ENCODE peak calls at places on chromosomes 6 and 20, in four cellular contexts. One of them, this sample, is unnamed. For H3K4me1, the result is how much of the 10 kb centered on the place peaks cover.

GRCh38 chr6:76681781-76682180 is 609.3 kb upstream of the IMPG1 start:
- DNase-seq in neural progenitor cell: no peak
- DNase-seq in vagina: no peak
- DNase-seq in uterus: no peak
- DNase-seq in this sample: no peak

GRCh38 chr6:111069722-111070406 is 17.4 kb upstream of the SLC16A10 start:
- DNase-seq in neural progenitor cell: no peak
- DNase-seq in vagina: no peak
- DNase-seq in uterus: no peak
- DNase-seq in this sample: no peak

GRCh38 chr6:6851059-6851658 is 256.6 kb upstream of the RREB1 start:
- DNase-seq in neural progenitor cell: no peak
- DNase-seq in vagina: no peak
- DNase-seq in uterus: no peak
- DNase-seq in this sample: peak

GRCh38 chr6:152195896-152196295 is 388.4 kb downstream of the ESR1 start:
- DNase-seq in neural progenitor cell: no peak
- DNase-seq in vagina: no peak
- DNase-seq in uterus: no peak
- DNase-seq in this sample: no peak

GRCh38 chr6:138115877-138116660 is 8.8 kb upstream of the PERP start:
- DNase-seq in neural progenitor cell: peak
- DNase-seq in vagina: no peak
- DNase-seq in uterus: peak
- DNase-seq in this sample: peak

GRCh38 chr6:70398783-70399730 is 14.3 kb upstream of the FAM135A start:
- DNase-seq in neural progenitor cell: no peak
- DNase-seq in vagina: no peak
- DNase-seq in uterus: no peak
- DNase-seq in this sample: no peak

GRCh38 chr6:118748311-118749062 is 97.1 kb upstream of the CEP85L start:
- DNase-seq in neural progenitor cell: peak
- DNase-seq in vagina: peak
- DNase-seq in uterus: no peak
- DNase-seq in this sample: no peak

GRCh38 chr6:46221221-46221793 is 50.5 kb upstream of the ENPP5 start:
- DNase-seq in neural progenitor cell: peak
- DNase-seq in vagina: no peak
- DNase-seq in uterus: no peak
- DNase-seq in this sample: no peak

GRCh38 chr6:158414900-158415299 is 102.6 kb downstream of the TULP4 start:
- DNase-seq in neural progenitor cell: no peak
- DNase-seq in vagina: no peak
- DNase-seq in uterus: no peak
- DNase-seq in this sample: no peak

GRCh38 chr20:10654630-10655029 is 19.2 kb downstream of the JAG1 start:
- DNase-seq in neural progenitor cell: peak
- DNase-seq in vagina: no peak
- DNase-seq in uterus: no peak
- DNase-seq in this sample: no peak

GRCh38 chr6:89711801-89712200 is 73.3 kb upstream of the LYRM2 start:
- DNase-seq in neural progenitor cell: no peak
- DNase-seq in vagina: no peak
- DNase-seq in uterus: no peak
- DNase-seq in this sample: no peak

GRCh38 chr20:1894951-1895673 is at the start of gene SIRPA:
- DNase-seq in neural progenitor cell: peak
- DNase-seq in vagina: no peak
- DNase-seq in uterus: peak
- DNase-seq in this sample: peak

GRCh38 chr20:10985536-10985935 is 311.7 kb upstream of the JAG1 start:
- DNase-seq in neural progenitor cell: no peak
- DNase-seq in vagina: no peak
- DNase-seq in uterus: no peak
- DNase-seq in this sample: no peak

GRCh38 chr6:13488015-13488895 is 855 bp upstream of the GFOD1 start:
- DNase-seq in neural progenitor cell: peak
- DNase-seq in vagina: no peak
- DNase-seq in uterus: peak
- DNase-seq in this sample: peak

GRCh38 chr20:35042268-35042667 is 50.3 kb downstream of the TRPC4AP start:
- DNase-seq in neural progenitor cell: no peak
- DNase-seq in vagina: no peak
- DNase-seq in uterus: no peak
- DNase-seq in this sample: no peak

GRCh38 chr6:141467881-141468280 is 664.8 kb upstream of the GJE1 start:
- DNase-seq in neural progenitor cell: no peak
- DNase-seq in vagina: no peak
- DNase-seq in uterus: no peak
- DNase-seq in this sample: no peak

GRCh38 chr20:6053776-6054688 is at the start of gene LRRN4:
- DNase-seq in neural progenitor cell: peak
- DNase-seq in vagina: no peak
- DNase-seq in uterus: no peak
- DNase-seq in this sample: no peak

GRCh38 chr6:29509711-29510110 is 22.0 kb upstream of the MAS1L start:
- DNase-seq in neural progenitor cell: no peak
- DNase-seq in vagina: peak
- DNase-seq in uterus: no peak
- DNase-seq in this sample: no peak

GRCh38 chr20:56826971-56827645 is 198.0 kb downstream of the TFAP2C start:
- DNase-seq in neural progenitor cell: no peak
- DNase-seq in vagina: peak
- DNase-seq in uterus: peak
- DNase-seq in this sample: no peak

GRCh38 chr6:157614026-157614484 is 209.0 kb upstream of the SNX9 start:
- DNase-seq in neural progenitor cell: no peak
- DNase-seq in vagina: no peak
- DNase-seq in uterus: no peak
- DNase-seq in this sample: no peak

GRCh38 chr6:47579040-47579439 is 101.5 kb downstream of the CD2AP start:
- DNase-seq in neural progenitor cell: no peak
- DNase-seq in vagina: no peak
- DNase-seq in uterus: no peak
- DNase-seq in this sample: no peak

GRCh38 chr6:74534485-74535211 is 671.2 kb downstream of the COL12A1 start:
- DNase-seq in neural progenitor cell: no peak
- DNase-seq in vagina: no peak
- DNase-seq in uterus: no peak
- DNase-seq in this sample: no peak

GRCh38 chr6:38350882-38351281 is 288.8 kb downstream of the BTBD9 start:
- DNase-seq in neural progenitor cell: peak
- DNase-seq in vagina: no peak
- DNase-seq in uterus: no peak
- DNase-seq in this sample: no peak

GRCh38 chr20:51129201-51129671 is 106.3 kb upstream of the KCNG1 start:
- DNase-seq in neural progenitor cell: no peak
- DNase-seq in vagina: no peak
- DNase-seq in uterus: no peak
- DNase-seq in this sample: no peak

GRCh38 chr6:25137497-25137896 is 141.7 kb upstream of the CARMIL1 start:
- DNase-seq in neural progenitor cell: no peak
- DNase-seq in vagina: no peak
- DNase-seq in uterus: no peak
- DNase-seq in this sample: no peak

GRCh38 chr6:10414766-10415592 is at the start of gene TFAP2A:
- DNase-seq in neural progenitor cell: peak
- DNase-seq in vagina: peak
- DNase-seq in uterus: no peak
- DNase-seq in this sample: no peak

GRCh38 chr20:35281506-35282101 is 3.0 kb downstream of the EIF6 start:
- DNase-seq in neural progenitor cell: no peak
- DNase-seq in vagina: no peak
- DNase-seq in uterus: no peak
- DNase-seq in this sample: no peak

DNA sequence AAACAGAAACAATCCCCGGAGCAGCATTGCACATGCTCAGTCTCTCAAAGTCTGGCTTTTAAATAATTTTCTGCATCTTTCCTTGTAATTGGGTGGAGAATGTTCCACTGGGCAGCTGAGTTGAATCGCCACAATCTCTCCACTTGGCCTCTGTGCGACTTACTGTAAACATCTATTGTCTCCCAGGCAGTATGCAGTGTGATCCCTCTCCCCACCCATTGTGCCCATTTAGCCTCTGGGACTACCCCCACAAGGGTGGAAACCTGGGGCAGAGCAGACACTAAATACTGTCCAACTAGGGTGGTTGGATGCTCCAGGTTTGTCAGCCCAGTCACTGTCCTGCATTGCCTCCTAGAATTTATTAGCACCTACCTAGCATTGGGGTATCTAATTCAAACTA is 96.2 kb downstream of the JARID2 start:
- DNase-seq in neural progenitor cell: peak
- DNase-seq in vagina: no peak
- DNase-seq in uterus: no peak
- DNase-seq in this sample: no peak
- H3K4me1 ChIP-seq in neural progenitor cell: under half
- H3K4me1 ChIP-seq in vagina: under half
- H3K4me1 ChIP-seq in uterus: under half
- H3K4me1 ChIP-seq in this sample: under half

GRCh38 chr6:56746767-56747504 is 104.2 kb upstream of the DST start:
- DNase-seq in neural progenitor cell: peak
- DNase-seq in vagina: no peak
- DNase-seq in uterus: no peak
- DNase-seq in this sample: no peak
- H3K4me1 ChIP-seq in neural progenitor cell: half or more
- H3K4me1 ChIP-seq in vagina: under half
- H3K4me1 ChIP-seq in uterus: under half
- H3K4me1 ChIP-seq in this sample: under half

DNA sequence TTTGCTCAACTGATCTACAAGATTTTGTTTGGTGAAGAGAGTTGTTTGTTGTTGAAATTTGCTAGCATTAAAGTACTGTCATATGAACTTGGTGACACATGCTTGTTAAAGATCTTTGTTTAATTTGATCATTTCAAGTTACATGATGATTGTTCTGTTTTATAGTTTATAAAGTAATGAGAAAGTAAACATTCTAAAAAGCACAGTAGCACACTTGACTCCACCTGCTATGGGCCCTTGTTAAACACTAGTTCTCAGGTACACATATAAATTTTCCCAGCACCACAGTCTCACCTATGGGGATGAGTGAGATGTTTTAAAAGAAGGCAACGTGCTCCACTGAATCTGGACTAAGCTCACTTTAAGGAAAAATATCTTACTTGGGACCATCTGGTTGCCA is 14.1 kb downstream of the MCHR2 start:
- DNase-seq in neural progenitor cell: no peak
- DNase-seq in vagina: no peak
- DNase-seq in uterus: no peak
- DNase-seq in this sample: no peak
- H3K4me1 ChIP-seq in neural progenitor cell: under half
- H3K4me1 ChIP-seq in vagina: under half
- H3K4me1 ChIP-seq in uterus: under half
- H3K4me1 ChIP-seq in this sample: under half

GRCh38 chr6:41644297-41644879 is 6.1 kb downstream of the MDFI start:
- DNase-seq in neural progenitor cell: peak
- DNase-seq in vagina: no peak
- DNase-seq in uterus: no peak
- DNase-seq in this sample: no peak
- H3K4me1 ChIP-seq in neural progenitor cell: under half
- H3K4me1 ChIP-seq in vagina: under half
- H3K4me1 ChIP-seq in uterus: under half
- H3K4me1 ChIP-seq in this sample: under half

GRCh38 chr6:3428247-3428646 is 28.6 kb downstream of the SLC22A23 start:
- DNase-seq in neural progenitor cell: no peak
- DNase-seq in vagina: no peak
- DNase-seq in uterus: no peak
- DNase-seq in this sample: no peak
- H3K4me1 ChIP-seq in neural progenitor cell: under half
- H3K4me1 ChIP-seq in vagina: under half
- H3K4me1 ChIP-seq in uterus: under half
- H3K4me1 ChIP-seq in this sample: under half